ENCODE peak calls at places on chromosomes 12 and 14, in eight cellular contexts. S is psoas muscle, O is HL-60, Y is AG04450, V is lower lobe of right lung, J is fibroblast of lung, G is cardiac muscle cell, D is PC-3. W is an unnamed sample.

GRCh38 chr12:52186135-52186840 is 5.5 kb downstream of the KRT80 start:
- DNase-seq in S (no peak), O (peak), Y (no peak), V (no peak), J (peak), G (no peak), D (peak), W (peak)

GRCh38 chr12:32305163-32305562 is 94.2 kb upstream of the FGD4 start:
- DNase-seq in S (no peak), O (peak), Y (no peak), V (no peak), J (peak), G (no peak), D (no peak), W (peak)

GRCh38 chr12:121793836-121794531 is 496 bp upstream of the RHOF start:
- DNase-seq in S (peak), O (peak), Y (peak), V (peak), J (peak), G (peak), D (peak), W (peak)

GRCh38 chr14:72876021-72876709 is 17.7 kb downstream of the DPF3 start:
- DNase-seq in S (no peak), O (no peak), Y (no peak), V (no peak), J (no peak), G (no peak), D (no peak), W (no peak)

GRCh38 chr12:232731-233614 is 19.0 kb upstream of the SLC6A12 start:
- DNase-seq in S (no peak), O (peak), Y (no peak), V (no peak), J (no peak), G (no peak), D (no peak), W (no peak)

GRCh38 chr14:99755629-99756603 is 37.3 kb upstream of the EML1 start:
- DNase-seq in S (peak), O (no peak), Y (peak), V (peak), J (peak), G (no peak), D (peak), W (peak)

GRCh38 chr12:113798552-113798951 is 167.6 kb downstream of the RBM19 start:
- DNase-seq in S (no peak), O (no peak), Y (no peak), V (no peak), J (no peak), G (no peak), D (no peak), W (no peak)

GRCh38 chr14:46580941-46581671 is 70.5 kb downstream of the RPL10L start:
- DNase-seq in S (no peak), O (peak), Y (no peak), V (no peak), J (peak), G (peak), D (peak), W (no peak)

GRCh38 chr12:93908846-93909592 is 231.8 kb downstream of the CRADD start:
- DNase-seq in S (no peak), O (no peak), Y (no peak), V (no peak), J (no peak), G (no peak), D (peak), W (peak)

GRCh38 chr14:104314251-104314941 is 176.0 kb downstream of the KIF26A start:
- DNase-seq in S (peak), O (no peak), Y (no peak), V (peak), J (no peak), G (no peak), D (no peak), W (no peak)

GRCh38 chr12:91931110-91931509 is 214.5 kb downstream of the BTG1 start:
- DNase-seq in S (no peak), O (no peak), Y (no peak), V (peak), J (peak), G (no peak), D (peak), W (peak)

GRCh38 chr14:61752626-61753025 is 9.6 kb upstream of the SNAPC1 start:
- DNase-seq in S (no peak), O (no peak), Y (no peak), V (no peak), J (no peak), G (no peak), D (peak), W (no peak)

GRCh38 chr14:70098257-70098809 is 90.4 kb downstream of the SLC8A3 start:
- DNase-seq in S (no peak), O (no peak), Y (no peak), V (no peak), J (peak), G (no peak), D (no peak), W (no peak)

GRCh38 chr12:38906482-38907170 is 1.2 kb upstream of the CPNE8 start:
- DNase-seq in S (peak), O (peak), Y (no peak), V (peak), J (peak), G (peak), D (peak), W (peak)

GRCh38 chr12:53098354-53098981 is 1.0 kb downstream of the IGFBP6 start:
- DNase-seq in S (peak), O (no peak), Y (no peak), V (no peak), J (peak), G (no peak), D (peak), W (peak)

GRCh38 chr14:55152052-55152753 is 23.2 kb downstream of the LGALS3 start:
- DNase-seq in S (no peak), O (no peak), Y (no peak), V (no peak), J (peak), G (no peak), D (peak), W (no peak)

GRCh38 chr14:44700184-44700583 is 193.1 kb upstream of the FSCB start:
- DNase-seq in S (no peak), O (no peak), Y (peak), V (no peak), J (no peak), G (no peak), D (peak), W (no peak)

GRCh38 chr12:64672925-64673409 is 62.7 kb downstream of the RASSF3 start:
- DNase-seq in S (peak), O (no peak), Y (no peak), V (peak), J (peak), G (no peak), D (peak), W (no peak)

GRCh38 chr12:95096852-95097251 is 23.4 kb upstream of the NR2C1 start:
- DNase-seq in S (no peak), O (no peak), Y (no peak), V (no peak), J (no peak), G (no peak), D (peak), W (no peak)

GRCh38 chr12:114729731-114730130 is 45.8 kb upstream of the TBX3 start:
- DNase-seq in S (no peak), O (no peak), Y (no peak), V (no peak), J (peak), G (no peak), D (peak), W (peak)

GRCh38 chr14:41549821-41550597 is 56.7 kb upstream of the LRFN5 start:
- DNase-seq in S (no peak), O (no peak), Y (no peak), V (no peak), J (peak), G (peak), D (peak), W (peak)

GRCh38 chr14:61385002-61385685 is 63.8 kb downstream of the PRKCH start:
- DNase-seq in S (no peak), O (no peak), Y (no peak), V (no peak), J (no peak), G (peak), D (no peak), W (no peak)

GRCh38 chr14:24436355-24437019 is 6.1 kb downstream of the SDR39U1 start:
- DNase-seq in S (no peak), O (peak), Y (peak), V (no peak), J (peak), G (peak), D (peak), W (peak)

GRCh38 chr14:24437736-24438067 is 4.9 kb downstream of the SDR39U1 start:
- DNase-seq in S (no peak), O (no peak), Y (no peak), V (no peak), J (no peak), G (no peak), D (no peak), W (no peak)

GRCh38 chr14:24438198-24439095 is 4.1 kb downstream of the SDR39U1 start:
- DNase-seq in S (no peak), O (no peak), Y (no peak), V (no peak), J (no peak), G (no peak), D (no peak), W (no peak)

GRCh38 chr14:24435998-24436354 is 6.2 kb downstream of the KHNYN start:
- DNase-seq in S (no peak), O (no peak), Y (no peak), V (no peak), J (no peak), G (no peak), D (no peak), W (no peak)

DNA sequence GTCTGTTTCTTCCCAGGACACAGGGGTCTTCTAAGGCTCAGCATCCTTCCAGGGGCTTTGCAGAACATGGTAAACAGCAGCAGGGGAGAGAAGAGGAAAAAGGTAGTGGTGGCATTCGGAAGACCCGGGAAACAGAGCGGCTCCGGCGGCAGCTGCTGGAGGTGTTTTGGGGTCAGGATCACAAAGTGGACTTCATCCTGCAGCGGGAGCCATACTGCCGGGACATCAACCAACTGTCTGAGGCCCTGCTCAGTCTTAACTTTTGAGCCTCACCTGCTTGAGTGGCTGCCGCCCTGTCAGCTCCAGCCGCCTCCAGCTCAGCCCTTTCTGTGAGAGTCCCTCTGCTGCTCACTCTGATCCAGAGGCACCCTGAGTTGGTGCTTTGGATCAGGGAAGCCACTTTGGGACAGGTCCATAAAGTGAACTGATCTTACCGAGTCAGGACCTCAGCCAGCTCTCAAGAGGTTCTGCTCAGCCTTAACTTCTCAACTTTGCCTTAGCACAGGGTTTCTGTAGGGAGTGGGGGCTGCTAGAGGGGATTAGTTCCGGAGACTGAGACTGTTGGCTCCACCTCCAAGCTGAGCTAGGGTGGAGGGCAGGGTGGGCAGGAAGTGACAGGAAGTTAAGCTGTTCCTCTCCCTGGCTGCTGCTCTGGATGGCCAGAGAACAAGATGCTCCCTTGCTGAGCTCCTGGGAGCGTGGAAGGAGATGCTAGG is 5.4 kb downstream of the SDR39U1 start:
- DNase-seq in S (no peak), O (no peak), Y (no peak), V (no peak), J (no peak), G (no peak), D (no peak), W (no peak)
- TF ChIP-seq CTCF in S (no peak), O (no peak), Y (no peak), V (no peak), J (no peak), G (no peak), D (peak), W (peak)

GRCh38 chr12:109580684-109581333 is 7.2 kb downstream of the MVK start:
- DNase-seq in S (no peak), O (no peak), Y (no peak), V (no peak), J (no peak), G (no peak), D (no peak), W (no peak)
- H3K27ac ChIP-seq in S (no peak), O (no peak), Y (no peak), V (no peak), J (no peak), G (peak), D (no peak), W (peak)

GRCh38 chr14:97179573-97179972 is 382.4 kb downstream of the VRK1 start:
- DNase-seq in S (no peak), O (no peak), Y (no peak), V (no peak), J (no peak), G (no peak), D (peak), W (no peak)

GRCh38 chr14:97177635-97178034 is 380.5 kb downstream of the VRK1 start:
- DNase-seq in S (no peak), O (no peak), Y (no peak), V (no peak), J (no peak), G (no peak), D (no peak), W (no peak)

GRCh38 chr14:97177016-97177415 is 379.8 kb downstream of the VRK1 start:
- DNase-seq in S (no peak), O (peak), Y (no peak), V (no peak), J (no peak), G (peak), D (peak), W (peak)

GRCh38 chr14:97178781-97179180 is 381.6 kb downstream of the VRK1 start:
- DNase-seq in S (no peak), O (no peak), Y (no peak), V (no peak), J (no peak), G (no peak), D (peak), W (no peak)

GRCh38 chr14:97180304-97181200 is 383.4 kb downstream of the VRK1 start:
- DNase-seq in S (no peak), O (no peak), Y (no peak), V (no peak), J (no peak), G (no peak), D (peak), W (peak)
- TF ChIP-seq CTCF in S (no peak), O (no peak), Y (no peak), V (no peak), J (no peak), G (no peak), D (peak), W (no peak)

GRCh38 chr14:69052181-69052601 is 73.1 kb upstream of the ACTN1 start:
- DNase-seq in S (no peak), O (no peak), Y (no peak), V (no peak), J (no peak), G (no peak), D (no peak), W (no peak)

GRCh38 chr14:69047255-69047654 is 68.2 kb upstream of the ACTN1 start:
- DNase-seq in S (no peak), O (no peak), Y (no peak), V (no peak), J (no peak), G (no peak), D (no peak), W (no peak)

GRCh38 chr14:69048456-69048855 is 69.4 kb upstream of the ACTN1 start:
- DNase-seq in S (no peak), O (no peak), Y (no peak), V (no peak), J (peak), G (no peak), D (peak), W (no peak)

GRCh38 chr14:69049675-69050074 is 70.6 kb upstream of the ACTN1 start:
- DNase-seq in S (no peak), O (peak), Y (no peak), V (no peak), J (peak), G (no peak), D (no peak), W (no peak)

GRCh38 chr14:69050235-69051184 is 71.4 kb upstream of the ACTN1 start:
- DNase-seq in S (no peak), O (no peak), Y (no peak), V (no peak), J (no peak), G (no peak), D (no peak), W (no peak)
- H3K27ac ChIP-seq in S (peak), O (peak), Y (peak), V (peak), J (no peak), G (peak), D (no peak), W (no peak)

GRCh38 chr12:112792743-112793142 is 1.2 kb downstream of the RPH3A start:
- DNase-seq in S (no peak), O (no peak), Y (no peak), V (no peak), J (no peak), G (no peak), D (no peak), W (no peak)

GRCh38 chr12:112782250-112782649 is 9.3 kb upstream of the RPH3A start:
- DNase-seq in S (no peak), O (no peak), Y (no peak), V (no peak), J (no peak), G (no peak), D (no peak), W (no peak)

GRCh38 chr12:112792306-112792705 is 758 bp downstream of the RPH3A start:
- DNase-seq in S (no peak), O (no peak), Y (no peak), V (no peak), J (no peak), G (no peak), D (no peak), W (no peak)

GRCh38 chr12:112782921-112783320 is 8.6 kb upstream of the RPH3A start:
- DNase-seq in S (no peak), O (no peak), Y (no peak), V (no peak), J (no peak), G (no peak), D (no peak), W (no peak)

GRCh38 chr12:112788205-112788604 is 3.3 kb upstream of the RPH3A start:
- DNase-seq in S (no peak), O (no peak), Y (no peak), V (no peak), J (no peak), G (no peak), D (no peak), W (no peak)
- TF ChIP-seq CTCF in S (no peak), O (no peak), Y (no peak), V (no peak), J (no peak), G (no peak), D (peak), W (no peak)

GRCh38 chr14:57400556-57401494 is 10.4 kb downstream of the NAA30 start:
- DNase-seq in S (no peak), O (no peak), Y (no peak), V (no peak), J (no peak), G (no peak), D (no peak), W (no peak)
- H3K27ac ChIP-seq in S (no peak), O (no peak), Y (no peak), V (no peak), J (no peak), G (no peak), D (no peak), W (no peak)

DNA sequence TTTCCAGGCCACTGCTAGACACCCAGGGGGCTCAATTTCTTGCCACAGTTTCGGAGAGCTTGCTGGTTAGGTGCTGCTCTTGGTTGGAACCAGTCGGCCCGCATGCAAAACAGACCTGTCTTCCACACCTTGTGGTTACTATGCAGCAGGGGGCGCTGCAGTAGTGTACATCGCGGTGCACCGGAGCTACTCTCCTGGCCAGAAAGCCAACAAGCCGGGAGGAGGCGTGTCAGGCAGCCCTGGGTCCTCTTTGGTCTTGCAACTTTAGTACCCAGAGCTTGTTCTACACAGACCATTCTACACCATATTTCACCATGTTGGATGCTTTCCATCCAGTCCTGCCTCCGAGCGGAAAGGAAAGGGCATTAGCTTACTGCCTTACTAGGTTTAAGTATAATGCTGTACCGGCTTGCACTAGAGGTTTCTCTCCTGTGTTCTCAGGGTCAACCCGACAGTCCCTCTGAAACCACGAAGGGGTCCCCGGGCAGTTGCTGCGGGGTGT is 934 bp upstream of the TMTC2 start:
- DNase-seq in S (peak), O (peak), Y (peak), V (peak), J (peak), G (peak), D (peak), W (peak)
- TF ChIP-seq CTCF in S (peak), O (peak), Y (peak), V (peak), J (peak), G (peak), D (peak), W (peak)

GRCh38 chr14:75298187-75298985 is 19.8 kb downstream of the FOS start:
- DNase-seq in S (peak), O (peak), Y (no peak), V (peak), J (peak), G (no peak), D (no peak), W (peak)
- H3K27ac ChIP-seq in S (peak), O (peak), Y (no peak), V (peak), J (no peak), G (no peak), D (no peak), W (peak)